ENCODE peak calls at places on chromosomes 6 and 20, in six cellular contexts. B, H, M, Z, L and C are unnamed samples.

GRCh38 chr6:33947047-33947446 is 143.2 kb upstream of the MLN start:
- DNase-seq in L (no peak), B (no peak), H (no peak), M (no peak), Z (no peak), C (no peak)

GRCh38 chr6:15443119-15443518 is 197.2 kb downstream of the JARID2 start:
- DNase-seq in M (no peak), Z (peak; percentile 85), L (no peak), B (no peak), H (no peak), C (no peak)

GRCh38 chr6:5499644-5500306 is 238.5 kb downstream of the FARS2 start:
- DNase-seq in H (no peak), Z (peak; percentile 72), M (no peak), L (no peak), B (no peak), C (no peak)

GRCh38 chr20:20440473-20440872 is 72.6 kb downstream of the INSM1 start:
- DNase-seq in L (no peak), Z (no peak), H (no peak), M (no peak), B (no peak), C (no peak)

GRCh38 chr20:61753196-61753942 is 312.3 kb downstream of the TAF4 start:
- DNase-seq in M (no peak), L (no peak), Z (peak; percentile 37), H (no peak), B (no peak), C (no peak)

GRCh38 chr6:1890987-1891386 is 281.3 kb downstream of the FOXC1 start:
- DNase-seq in L (no peak), B (no peak), M (no peak), H (no peak), Z (no peak), C (no peak)

GRCh38 chr6:165484178-165484889 is 174.9 kb upstream of the C6orf118 start:
- DNase-seq in L (no peak), H (no peak), B (no peak), Z (no peak), M (no peak), C (no peak)

GRCh38 chr20:13494019-13494418 is 144.7 kb downstream of the TASP1 start:
- DNase-seq in H (no peak), Z (peak; percentile 18), B (no peak), L (no peak), M (no peak), C (no peak)

GRCh38 chr6:154951400-154952200 is 43.5 kb upstream of the TIAM2 start:
- DNase-seq in Z (no peak), B (peak; percentile 1), H (no peak), L (peak; percentile 22), M (no peak), C (no peak)

GRCh38 chr20:22456109-22456508 is 128.3 kb downstream of the FOXA2 start:
- DNase-seq in H (no peak), M (no peak), L (no peak), Z (no peak), B (no peak), C (no peak)

GRCh38 chr6:44052419-44053011 is 74.7 kb downstream of the MRPL14 start:
- DNase-seq in Z (peak; percentile 83), M (no peak), L (no peak), B (no peak), H (no peak), C (no peak)

GRCh38 chr6:38420207-38420606 is 219.5 kb downstream of the BTBD9 start:
- DNase-seq in B (no peak), L (no peak), Z (no peak), H (no peak), M (no peak), C (no peak)

GRCh38 chr6:157185171-157185570 is 138.1 kb downstream of the TMEM242 start:
- DNase-seq in B (no peak), H (no peak), L (no peak), Z (no peak), M (no peak), C (no peak)

GRCh38 chr20:24915892-24916291 is 33.2 kb upstream of the CST7 start:
- DNase-seq in Z (no peak), L (no peak), M (peak; percentile 78), H (no peak), B (no peak), C (no peak)

GRCh38 chr6:105986998-105987397 is 99.1 kb upstream of the PRDM1 start:
- DNase-seq in B (no peak), Z (no peak), L (no peak), M (no peak), H (no peak), C (no peak)

GRCh38 chr6:168447282-168447681 is 6.3 kb downstream of the SMOC2 start:
- DNase-seq in M (peak; percentile 27), H (no peak), Z (no peak), L (no peak), B (no peak), C (no peak)

GRCh38 chr6:7148100-7148822 is 40.5 kb downstream of the RREB1 start:
- DNase-seq in H (no peak), Z (peak; percentile 25), L (no peak), M (peak; percentile 17), B (no peak), C (no peak)

GRCh38 chr6:7050911-7051779 is 56.6 kb upstream of the RREB1 start:
- DNase-seq in H (no peak), L (no peak), Z (peak; percentile 60), M (no peak), B (peak; percentile 19), C (no peak)

GRCh38 chr20:46130534-46130933 is 12.4 kb downstream of the CD40 start:
- DNase-seq in L (no peak), Z (no peak), B (no peak), M (no peak), H (no peak), C (no peak)

GRCh38 chr20:1478566-1478965 is 11.9 kb upstream of the NSFL1C start:
- DNase-seq in L (no peak), B (no peak), Z (peak; percentile 55), H (no peak), M (no peak), C (no peak)

GRCh38 chr6:3162067-3162497 is 4.7 kb upstream of the TUBB2A start:
- DNase-seq in Z (no peak), B (no peak), L (no peak), H (no peak), M (no peak), C (no peak)

GRCh38 chr6:131972761-131973160 is 21.6 kb upstream of the CCN2 start:
- DNase-seq in L (no peak), M (no peak), B (no peak), Z (peak; percentile 74), H (no peak), C (no peak)

GRCh38 chr6:127855542-127856159 is 45.2 kb downstream of the THEMIS start:
- DNase-seq in L (peak; percentile 47), B (peak; percentile 24), Z (peak; percentile 64), H (no peak), M (no peak), C (no peak)